ENCODE peak calls at places on chromosomes 12 and 14, in nine cellular contexts. One of them, this sample, is unnamed.
A peak's percentile ranks its signal among the peaks of the same experiment; 100 is the strongest.

GRCh38 chr12:114192013-114192412 is 213.9 kb downstream of the TBX5 start:
- DNase-seq in iPS-NIHi11: no peak
- DNase-seq in AG10803: no peak
- DNase-seq in activated naive CD4-positive, alpha-beta T cell: no peak
- DNase-seq in substantia nigra: no peak
- DNase-seq in progenitor cell of endocrine pancreas: no peak
- DNase-seq in chondrocyte: no peak
- DNase-seq in activated T-cell treated with anti-CD3 and anti-CD28 coated beads for 48 hours: no peak
- DNase-seq in NCI-H1417: no peak
- DNase-seq in this sample: no peak

GRCh38 chr12:12881495-12881894 is 9.9 kb upstream of the GPRC5A start:
- DNase-seq in progenitor cell of endocrine pancreas: no peak
- DNase-seq in activated T-cell treated with anti-CD3 and anti-CD28 coated beads for 48 hours: no peak
- DNase-seq in NCI-H1417: no peak
- DNase-seq in iPS-NIHi11: no peak
- DNase-seq in AG10803: peak; percentile 56
- DNase-seq in chondrocyte: no peak
- DNase-seq in activated naive CD4-positive, alpha-beta T cell: no peak
- DNase-seq in substantia nigra: no peak
- DNase-seq in this sample: no peak

GRCh38 chr14:73173092-73173735 is 36.9 kb downstream of the PSEN1 start:
- DNase-seq in chondrocyte: no peak
- DNase-seq in substantia nigra: no peak
- DNase-seq in activated T-cell treated with anti-CD3 and anti-CD28 coated beads for 48 hours: no peak
- DNase-seq in progenitor cell of endocrine pancreas: no peak
- DNase-seq in AG10803: peak; percentile 61
- DNase-seq in activated naive CD4-positive, alpha-beta T cell: no peak
- DNase-seq in NCI-H1417: peak; percentile 11
- DNase-seq in iPS-NIHi11: no peak
- DNase-seq in this sample: no peak

GRCh38 chr12:56413392-56413791 is 35.8 kb downstream of the TIMELESS start:
- DNase-seq in progenitor cell of endocrine pancreas: no peak
- DNase-seq in activated naive CD4-positive, alpha-beta T cell: no peak
- DNase-seq in NCI-H1417: no peak
- DNase-seq in activated T-cell treated with anti-CD3 and anti-CD28 coated beads for 48 hours: no peak
- DNase-seq in chondrocyte: no peak
- DNase-seq in substantia nigra: no peak
- DNase-seq in AG10803: no peak
- DNase-seq in iPS-NIHi11: peak; percentile 32
- DNase-seq in this sample: no peak

GRCh38 chr12:129312048-129312447 is 458.8 kb downstream of the GLT1D1 start:
- DNase-seq in NCI-H1417: no peak
- DNase-seq in progenitor cell of endocrine pancreas: no peak
- DNase-seq in activated T-cell treated with anti-CD3 and anti-CD28 coated beads for 48 hours: no peak
- DNase-seq in iPS-NIHi11: no peak
- DNase-seq in activated naive CD4-positive, alpha-beta T cell: no peak
- DNase-seq in substantia nigra: no peak
- DNase-seq in AG10803: no peak
- DNase-seq in chondrocyte: no peak
- DNase-seq in this sample: no peak

GRCh38 chr14:96263347-96264199 is 7.6 kb downstream of the BDKRB1 start:
- DNase-seq in activated naive CD4-positive, alpha-beta T cell: no peak
- DNase-seq in AG10803: no peak
- DNase-seq in NCI-H1417: no peak
- DNase-seq in substantia nigra: no peak
- DNase-seq in iPS-NIHi11: peak; percentile 43
- DNase-seq in progenitor cell of endocrine pancreas: no peak
- DNase-seq in chondrocyte: no peak
- DNase-seq in activated T-cell treated with anti-CD3 and anti-CD28 coated beads for 48 hours: no peak
- DNase-seq in this sample: no peak

GRCh38 chr12:111089616-111090015 is 169.2 kb upstream of the MYL2 start:
- DNase-seq in AG10803: no peak
- DNase-seq in iPS-NIHi11: no peak
- DNase-seq in NCI-H1417: no peak
- DNase-seq in substantia nigra: no peak
- DNase-seq in activated naive CD4-positive, alpha-beta T cell: no peak
- DNase-seq in activated T-cell treated with anti-CD3 and anti-CD28 coated beads for 48 hours: no peak
- DNase-seq in progenitor cell of endocrine pancreas: no peak
- DNase-seq in chondrocyte: no peak
- DNase-seq in this sample: no peak

GRCh38 chr14:94893411-94894160 is 123.7 kb upstream of the GSC start:
- DNase-seq in NCI-H1417: no peak
- DNase-seq in substantia nigra: no peak
- DNase-seq in progenitor cell of endocrine pancreas: no peak
- DNase-seq in AG10803: no peak
- DNase-seq in iPS-NIHi11: no peak
- DNase-seq in activated T-cell treated with anti-CD3 and anti-CD28 coated beads for 48 hours: no peak
- DNase-seq in chondrocyte: no peak
- DNase-seq in activated naive CD4-positive, alpha-beta T cell: no peak
- DNase-seq in this sample: no peak

GRCh38 chr12:11893998-11894397 is 176.7 kb upstream of the BCL2L14 start:
- DNase-seq in activated naive CD4-positive, alpha-beta T cell: no peak
- DNase-seq in AG10803: no peak
- DNase-seq in chondrocyte: no peak
- DNase-seq in progenitor cell of endocrine pancreas: no peak
- DNase-seq in activated T-cell treated with anti-CD3 and anti-CD28 coated beads for 48 hours: no peak
- DNase-seq in NCI-H1417: no peak
- DNase-seq in substantia nigra: no peak
- DNase-seq in iPS-NIHi11: no peak
- DNase-seq in this sample: no peak

GRCh38 chr14:68949236-68949965 is 29.7 kb downstream of the ACTN1 start:
- DNase-seq in NCI-H1417: no peak
- DNase-seq in activated naive CD4-positive, alpha-beta T cell: no peak
- DNase-seq in chondrocyte: peak; percentile 75
- DNase-seq in iPS-NIHi11: no peak
- DNase-seq in progenitor cell of endocrine pancreas: no peak
- DNase-seq in AG10803: no peak
- DNase-seq in substantia nigra: no peak
- DNase-seq in activated T-cell treated with anti-CD3 and anti-CD28 coated beads for 48 hours: no peak
- DNase-seq in this sample: no peak

GRCh38 chr12:119090276-119090675 is 88.5 kb upstream of the HSPB8 start:
- DNase-seq in chondrocyte: no peak
- DNase-seq in substantia nigra: no peak
- DNase-seq in progenitor cell of endocrine pancreas: no peak
- DNase-seq in activated naive CD4-positive, alpha-beta T cell: no peak
- DNase-seq in NCI-H1417: no peak
- DNase-seq in activated T-cell treated with anti-CD3 and anti-CD28 coated beads for 48 hours: no peak
- DNase-seq in iPS-NIHi11: no peak
- DNase-seq in AG10803: no peak
- DNase-seq in this sample: no peak

GRCh38 chr14:59918824-59919581 is 941 bp upstream of the LRRC9 start:
- DNase-seq in activated naive CD4-positive, alpha-beta T cell: no peak
- DNase-seq in AG10803: peak; percentile 31
- DNase-seq in chondrocyte: no peak
- DNase-seq in NCI-H1417: peak; percentile 56
- DNase-seq in iPS-NIHi11: peak; percentile 14
- DNase-seq in substantia nigra: no peak
- DNase-seq in progenitor cell of endocrine pancreas: no peak
- DNase-seq in activated T-cell treated with anti-CD3 and anti-CD28 coated beads for 48 hours: no peak
- DNase-seq in this sample: no peak

GRCh38 chr14:99732436-99733220 is 48.5 kb downstream of the CYP46A1 start:
- DNase-seq in NCI-H1417: no peak
- DNase-seq in activated T-cell treated with anti-CD3 and anti-CD28 coated beads for 48 hours: no peak
- DNase-seq in chondrocyte: peak; percentile 81
- DNase-seq in activated naive CD4-positive, alpha-beta T cell: no peak
- DNase-seq in progenitor cell of endocrine pancreas: no peak
- DNase-seq in iPS-NIHi11: no peak
- DNase-seq in substantia nigra: no peak
- DNase-seq in AG10803: no peak
- DNase-seq in this sample: no peak

GRCh38 chr12:66269757-66270383 is 32.4 kb upstream of the HELB start:
- DNase-seq in progenitor cell of endocrine pancreas: no peak
- DNase-seq in NCI-H1417: no peak
- DNase-seq in substantia nigra: no peak
- DNase-seq in activated T-cell treated with anti-CD3 and anti-CD28 coated beads for 48 hours: no peak
- DNase-seq in activated naive CD4-positive, alpha-beta T cell: no peak
- DNase-seq in AG10803: peak; percentile 68
- DNase-seq in chondrocyte: no peak
- DNase-seq in iPS-NIHi11: peak; percentile 71
- DNase-seq in this sample: no peak

GRCh38 chr12:51368640-51369517 is 22.3 kb downstream of the GALNT6 start:
- DNase-seq in substantia nigra: no peak
- DNase-seq in activated naive CD4-positive, alpha-beta T cell: peak; percentile 66
- DNase-seq in NCI-H1417: peak; percentile 56
- DNase-seq in chondrocyte: no peak
- DNase-seq in activated T-cell treated with anti-CD3 and anti-CD28 coated beads for 48 hours: peak; percentile 76
- DNase-seq in iPS-NIHi11: peak; percentile 50
- DNase-seq in AG10803: no peak
- DNase-seq in progenitor cell of endocrine pancreas: no peak
- DNase-seq in this sample: peak; percentile 69

GRCh38 chr12:76480800-76481199 is 78.8 kb downstream of the OSBPL8 start:
- DNase-seq in progenitor cell of endocrine pancreas: no peak
- DNase-seq in activated T-cell treated with anti-CD3 and anti-CD28 coated beads for 48 hours: no peak
- DNase-seq in activated naive CD4-positive, alpha-beta T cell: no peak
- DNase-seq in chondrocyte: no peak
- DNase-seq in AG10803: no peak
- DNase-seq in NCI-H1417: no peak
- DNase-seq in substantia nigra: no peak
- DNase-seq in iPS-NIHi11: no peak
- DNase-seq in this sample: no peak

GRCh38 chr12:71159260-71159659 is 1.5 kb upstream of the TSPAN8 start:
- DNase-seq in NCI-H1417: no peak
- DNase-seq in AG10803: no peak
- DNase-seq in activated T-cell treated with anti-CD3 and anti-CD28 coated beads for 48 hours: no peak
- DNase-seq in substantia nigra: no peak
- DNase-seq in iPS-NIHi11: no peak
- DNase-seq in activated naive CD4-positive, alpha-beta T cell: no peak
- DNase-seq in chondrocyte: no peak
- DNase-seq in progenitor cell of endocrine pancreas: no peak
- DNase-seq in this sample: no peak

GRCh38 chr12:22415342-22416309 is 81.1 kb upstream of the ST8SIA1 start:
- DNase-seq in substantia nigra: no peak
- DNase-seq in activated T-cell treated with anti-CD3 and anti-CD28 coated beads for 48 hours: no peak
- DNase-seq in iPS-NIHi11: no peak
- DNase-seq in activated naive CD4-positive, alpha-beta T cell: no peak
- DNase-seq in NCI-H1417: no peak
- DNase-seq in progenitor cell of endocrine pancreas: no peak
- DNase-seq in AG10803: peak; percentile 6
- DNase-seq in chondrocyte: no peak
- DNase-seq in this sample: no peak

GRCh38 chr14:101076451-101077220 is 173.1 kb upstream of the RTL1 start:
- DNase-seq in chondrocyte: peak; percentile 72
- DNase-seq in iPS-NIHi11: no peak
- DNase-seq in substantia nigra: no peak
- DNase-seq in NCI-H1417: no peak
- DNase-seq in activated T-cell treated with anti-CD3 and anti-CD28 coated beads for 48 hours: no peak
- DNase-seq in activated naive CD4-positive, alpha-beta T cell: no peak
- DNase-seq in progenitor cell of endocrine pancreas: peak; percentile 7
- DNase-seq in AG10803: no peak
- DNase-seq in this sample: no peak

GRCh38 chr14:51488569-51489220 is 163.0 kb upstream of the FRMD6 start:
- DNase-seq in activated naive CD4-positive, alpha-beta T cell: no peak
- DNase-seq in chondrocyte: no peak
- DNase-seq in substantia nigra: no peak
- DNase-seq in NCI-H1417: no peak
- DNase-seq in AG10803: no peak
- DNase-seq in iPS-NIHi11: no peak
- DNase-seq in activated T-cell treated with anti-CD3 and anti-CD28 coated beads for 48 hours: no peak
- DNase-seq in progenitor cell of endocrine pancreas: no peak
- DNase-seq in this sample: no peak

GRCh38 chr14:60652674-60653387 is 3.6 kb upstream of the SIX1 start:
- DNase-seq in iPS-NIHi11: no peak
- DNase-seq in NCI-H1417: peak; percentile 93
- DNase-seq in AG10803: no peak
- DNase-seq in activated T-cell treated with anti-CD3 and anti-CD28 coated beads for 48 hours: no peak
- DNase-seq in substantia nigra: no peak
- DNase-seq in progenitor cell of endocrine pancreas: no peak
- DNase-seq in chondrocyte: no peak
- DNase-seq in activated naive CD4-positive, alpha-beta T cell: no peak
- DNase-seq in this sample: no peak

GRCh38 chr12:107679346-107679745 is 6.3 kb upstream of the PWP1 start:
- DNase-seq in AG10803: no peak
- DNase-seq in progenitor cell of endocrine pancreas: no peak
- DNase-seq in iPS-NIHi11: no peak
- DNase-seq in NCI-H1417: no peak
- DNase-seq in substantia nigra: no peak
- DNase-seq in activated T-cell treated with anti-CD3 and anti-CD28 coated beads for 48 hours: no peak
- DNase-seq in activated naive CD4-positive, alpha-beta T cell: no peak
- DNase-seq in chondrocyte: no peak
- DNase-seq in this sample: no peak

GRCh38 chr12:124928095-124928911 is 13.9 kb upstream of the UBC start:
- DNase-seq in chondrocyte: no peak
- DNase-seq in activated naive CD4-positive, alpha-beta T cell: no peak
- DNase-seq in NCI-H1417: no peak
- DNase-seq in progenitor cell of endocrine pancreas: no peak
- DNase-seq in iPS-NIHi11: peak; percentile 52
- DNase-seq in activated T-cell treated with anti-CD3 and anti-CD28 coated beads for 48 hours: peak; percentile 37
- DNase-seq in AG10803: peak; percentile 61
- DNase-seq in substantia nigra: no peak
- DNase-seq in this sample: no peak

GRCh38 chr12:113127791-113128199 is 7.8 kb downstream of the RASAL1 start:
- DNase-seq in chondrocyte: no peak
- DNase-seq in progenitor cell of endocrine pancreas: no peak
- DNase-seq in AG10803: no peak
- DNase-seq in substantia nigra: no peak
- DNase-seq in NCI-H1417: no peak
- DNase-seq in iPS-NIHi11: no peak
- DNase-seq in activated T-cell treated with anti-CD3 and anti-CD28 coated beads for 48 hours: no peak
- DNase-seq in activated naive CD4-positive, alpha-beta T cell: no peak
- DNase-seq in this sample: no peak

GRCh38 chr14:48275301-48275700 is 599.9 kb upstream of the MDGA2 start:
- DNase-seq in NCI-H1417: no peak
- DNase-seq in substantia nigra: no peak
- DNase-seq in chondrocyte: no peak
- DNase-seq in activated T-cell treated with anti-CD3 and anti-CD28 coated beads for 48 hours: no peak
- DNase-seq in activated naive CD4-positive, alpha-beta T cell: no peak
- DNase-seq in AG10803: no peak
- DNase-seq in progenitor cell of endocrine pancreas: no peak
- DNase-seq in iPS-NIHi11: peak; percentile 11
- DNase-seq in this sample: no peak

GRCh38 chr12:23217716-23218115 is 592.7 kb downstream of the ETNK1 start:
- DNase-seq in AG10803: no peak
- DNase-seq in activated T-cell treated with anti-CD3 and anti-CD28 coated beads for 48 hours: no peak
- DNase-seq in iPS-NIHi11: no peak
- DNase-seq in activated naive CD4-positive, alpha-beta T cell: no peak
- DNase-seq in NCI-H1417: no peak
- DNase-seq in chondrocyte: no peak
- DNase-seq in progenitor cell of endocrine pancreas: no peak
- DNase-seq in substantia nigra: no peak
- DNase-seq in this sample: no peak

GRCh38 chr12:94618995-94619695 is 31.2 kb downstream of the TMCC3 start:
- DNase-seq in iPS-NIHi11: no peak
- DNase-seq in AG10803: peak; percentile 35
- DNase-seq in chondrocyte: no peak
- DNase-seq in activated T-cell treated with anti-CD3 and anti-CD28 coated beads for 48 hours: peak; percentile 28
- DNase-seq in activated naive CD4-positive, alpha-beta T cell: no peak
- DNase-seq in progenitor cell of endocrine pancreas: no peak
- DNase-seq in substantia nigra: no peak
- DNase-seq in NCI-H1417: no peak
- DNase-seq in this sample: no peak

GRCh38 chr12:120439646-120440247 is 1.8 kb downstream of the COX6A1 start:
- DNase-seq in progenitor cell of endocrine pancreas: peak; percentile 59
- DNase-seq in activated naive CD4-positive, alpha-beta T cell: peak; percentile 52
- DNase-seq in NCI-H1417: peak; percentile 51
- DNase-seq in activated T-cell treated with anti-CD3 and anti-CD28 coated beads for 48 hours: peak; percentile 63
- DNase-seq in substantia nigra: no peak
- DNase-seq in chondrocyte: peak; percentile 22
- DNase-seq in iPS-NIHi11: peak; percentile 86
- DNase-seq in AG10803: peak; percentile 40
- DNase-seq in this sample: peak; percentile 45

GRCh38 chr14:55766071-55766470 is 186.1 kb downstream of the KTN1 start:
- DNase-seq in activated T-cell treated with anti-CD3 and anti-CD28 coated beads for 48 hours: no peak
- DNase-seq in NCI-H1417: no peak
- DNase-seq in AG10803: no peak
- DNase-seq in activated naive CD4-positive, alpha-beta T cell: no peak
- DNase-seq in chondrocyte: no peak
- DNase-seq in iPS-NIHi11: no peak
- DNase-seq in substantia nigra: no peak
- DNase-seq in progenitor cell of endocrine pancreas: no peak
- DNase-seq in this sample: no peak

GRCh38 chr12:65649126-65649525 is 175.2 kb upstream of the HMGA2 start:
- DNase-seq in iPS-NIHi11: peak; percentile 35
- DNase-seq in activated T-cell treated with anti-CD3 and anti-CD28 coated beads for 48 hours: no peak
- DNase-seq in substantia nigra: no peak
- DNase-seq in NCI-H1417: no peak
- DNase-seq in AG10803: peak; percentile 98
- DNase-seq in progenitor cell of endocrine pancreas: no peak
- DNase-seq in chondrocyte: no peak
- DNase-seq in activated naive CD4-positive, alpha-beta T cell: no peak
- DNase-seq in this sample: no peak

GRCh38 chr12:108400060-108400459 is 60.9 kb upstream of the CMKLR1 start:
- DNase-seq in chondrocyte: no peak
- DNase-seq in activated T-cell treated with anti-CD3 and anti-CD28 coated beads for 48 hours: no peak
- DNase-seq in NCI-H1417: no peak
- DNase-seq in substantia nigra: no peak
- DNase-seq in AG10803: no peak
- DNase-seq in progenitor cell of endocrine pancreas: no peak
- DNase-seq in activated naive CD4-positive, alpha-beta T cell: no peak
- DNase-seq in iPS-NIHi11: peak; percentile 35
- DNase-seq in this sample: no peak